ENCODE peak calls at places on chromosomes 1 and 21, in six cellular contexts. E is choroid plexus epithelial cell; G is cardiac fibroblast; R is lower leg skin; A is body of pancreas; U is CD8-positive, alpha-beta memory T cell. P is an unnamed sample.

GRCh38 chr1:20172033-20172588 is 13.8 kb upstream of the UBXN10 start:
- DNase-seq in E (no peak), G (no peak), R (no peak), A (no peak), U (no peak), P (no peak)

GRCh38 chr1:79603862-79604261 is 597.3 kb upstream of the ADGRL4 start:
- DNase-seq in E (peak), G (peak), R (no peak), A (no peak), U (no peak), P (no peak)

GRCh38 chr21:44932366-44933181 is 7.3 kb upstream of the SLX9 start:
- DNase-seq in E (peak), G (no peak), R (no peak), A (peak), U (peak), P (peak)

GRCh38 chr1:114219247-114219872 is 65.7 kb upstream of the SYT6 start:
- DNase-seq in E (peak), G (peak), R (no peak), A (peak), U (no peak), P (no peak)

GRCh38 chr1:206469933-206470691 is at the start of gene IKBKE:
- DNase-seq in E (peak), G (peak), R (peak), A (peak), U (peak), P (no peak)

GRCh38 chr1:211695135-211695816 is 19.9 kb upstream of the NEK2 start:
- DNase-seq in E (peak), G (no peak), R (no peak), A (no peak), U (no peak), P (no peak)

GRCh38 chr1:155485945-155486344 is 76.7 kb downstream of the ASH1L start:
- DNase-seq in E (no peak), G (no peak), R (no peak), A (no peak), U (no peak), P (no peak)

GRCh38 chr1:51237714-51238403 is 1.8 kb downstream of the RNF11 start:
- DNase-seq in E (peak), G (peak), R (no peak), A (peak), U (no peak), P (no peak)

GRCh38 chr1:71853391-71853790 is 428.9 kb downstream of the NEGR1 start:
- DNase-seq in E (no peak), G (no peak), R (no peak), A (no peak), U (no peak), P (no peak)

GRCh38 chr21:45255381-45256020 is 32.2 kb downstream of the POFUT2 start:
- DNase-seq in E (no peak), G (no peak), R (no peak), A (peak), U (peak), P (no peak)

GRCh38 chr1:15246960-15247614 is at the start of gene FHAD1:
- DNase-seq in E (peak), G (peak), R (no peak), A (peak), U (peak), P (peak)

GRCh38 chr1:154434346-154435075 is 29.4 kb downstream of the IL6R start:
- DNase-seq in E (peak), G (peak), R (peak), A (peak), U (no peak), P (no peak)
- H3K4me3 ChIP-seq in E (no peak), G (no peak), R (no peak), A (no peak), U (no peak), P (no peak)

GRCh38 chr1:164033782-164034181 is 525.2 kb upstream of the PBX1 start:
- DNase-seq in E (no peak), G (no peak), R (no peak), A (no peak), U (no peak), P (no peak)
- H3K4me3 ChIP-seq in E (no peak), G (no peak), R (no peak), A (no peak), U (no peak), P (no peak)

DNA sequence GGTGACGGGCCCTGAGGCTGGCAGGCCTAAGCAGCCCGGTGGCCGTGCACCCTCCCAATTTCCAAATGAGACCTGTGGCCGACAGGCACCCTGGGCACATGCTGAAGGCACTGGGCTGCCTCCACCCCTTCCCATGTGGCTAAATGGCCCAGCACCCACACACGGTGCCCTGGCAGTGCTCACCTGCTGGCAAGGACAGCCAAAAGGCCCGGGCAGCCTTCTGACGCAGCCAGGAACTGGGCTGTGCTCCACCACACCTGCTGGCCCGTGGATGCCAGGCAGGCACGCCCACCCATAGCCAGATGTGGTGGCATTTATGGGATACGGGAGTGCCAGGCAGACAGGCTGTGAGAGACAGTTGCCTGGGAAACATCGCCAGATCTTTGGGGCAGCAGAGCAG is 4.0 kb upstream of the FAAP20 start:
- DNase-seq in E (no peak), G (no peak), R (no peak), A (peak), U (no peak), P (no peak)
- H3K4me3 ChIP-seq in E (no peak), G (no peak), R (no peak), A (no peak), U (peak), P (peak)

GRCh38 chr1:248823517-248824001 is 2.2 kb downstream of the SH3BP5L start:
- DNase-seq in E (no peak), G (peak), R (no peak), A (no peak), U (no peak), P (no peak)

GRCh38 chr1:248825573-248825908 is 174 bp downstream of the SH3BP5L start:
- DNase-seq in E (no peak), G (no peak), R (no peak), A (no peak), U (no peak), P (no peak)

GRCh38 chr1:248825136-248825535 is 579 bp downstream of the SH3BP5L start:
- DNase-seq in E (no peak), G (peak), R (no peak), A (no peak), U (no peak), P (no peak)

GRCh38 chr1:248824301-248824700 is 1.4 kb downstream of the SH3BP5L start:
- DNase-seq in E (no peak), G (no peak), R (no peak), A (no peak), U (no peak), P (peak)

GRCh38 chr1:248824701-248825100 is 1.0 kb downstream of the SH3BP5L start:
- DNase-seq in E (no peak), G (no peak), R (no peak), A (no peak), U (no peak), P (no peak)
- H3K4me3 ChIP-seq in E (peak), G (peak), R (peak), A (no peak), U (peak), P (peak)

P was measured in CD8-positive, alpha-beta T cell.